ENCODE peak calls at places on chromosomes 6 and 20, in five cellular contexts. One of them, this sample, is unnamed.

GRCh38 chr6:55713411-55713810 is 134.4 kb upstream of the HMGCLL1 start:
- DNase-seq in HepG2: peak
- DNase-seq in K562: no peak
- DNase-seq in suprapubic skin: no peak
- DNase-seq in upper lobe of left lung: no peak
- DNase-seq in this sample: no peak

GRCh38 chr6:68634503-68635411 is at the start of gene ADGRB3:
- DNase-seq in suprapubic skin: peak
- DNase-seq in K562: peak
- DNase-seq in upper lobe of left lung: peak
- DNase-seq in HepG2: peak
- DNase-seq in this sample: peak

GRCh38 chr6:43986177-43986825 is 141.0 kb downstream of the MRPL14 start:
- DNase-seq in upper lobe of left lung: no peak
- DNase-seq in suprapubic skin: no peak
- DNase-seq in K562: peak
- DNase-seq in HepG2: no peak
- DNase-seq in this sample: no peak

GRCh38 chr6:33731751-33732282 is 14.9 kb downstream of the IP6K3 start:
- DNase-seq in HepG2: no peak
- DNase-seq in K562: no peak
- DNase-seq in suprapubic skin: no peak
- DNase-seq in upper lobe of left lung: no peak
- DNase-seq in this sample: no peak

GRCh38 chr6:112150363-112150762 is 63.0 kb downstream of the FAM229B start:
- DNase-seq in K562: no peak
- DNase-seq in suprapubic skin: no peak
- DNase-seq in HepG2: no peak
- DNase-seq in upper lobe of left lung: no peak
- DNase-seq in this sample: no peak

GRCh38 chr20:1503564-1504227 is 12.5 kb upstream of the SIRPB2 start:
- DNase-seq in K562: peak
- DNase-seq in HepG2: peak
- DNase-seq in suprapubic skin: no peak
- DNase-seq in upper lobe of left lung: peak
- DNase-seq in this sample: peak

GRCh38 chr20:33046412-33046811 is 7.3 kb upstream of the BPIFB3 start:
- DNase-seq in suprapubic skin: no peak
- DNase-seq in HepG2: no peak
- DNase-seq in upper lobe of left lung: no peak
- DNase-seq in K562: no peak
- DNase-seq in this sample: no peak

GRCh38 chr20:61803903-61804804 is 261.5 kb downstream of the TAF4 start:
- DNase-seq in HepG2: no peak
- DNase-seq in K562: no peak
- DNase-seq in upper lobe of left lung: no peak
- DNase-seq in suprapubic skin: no peak
- DNase-seq in this sample: no peak

GRCh38 chr6:111591901-111592461 is 13.7 kb downstream of the TRAF3IP2 start:
- DNase-seq in suprapubic skin: no peak
- DNase-seq in upper lobe of left lung: no peak
- DNase-seq in HepG2: no peak
- DNase-seq in K562: no peak
- DNase-seq in this sample: no peak

GRCh38 chr20:48923149-48923718 is 1.7 kb downstream of the ARFGEF2 start:
- DNase-seq in upper lobe of left lung: no peak
- DNase-seq in HepG2: peak
- DNase-seq in K562: no peak
- DNase-seq in suprapubic skin: no peak
- DNase-seq in this sample: no peak

GRCh38 chr6:55636406-55637102 is 57.6 kb upstream of the HMGCLL1 start:
- DNase-seq in suprapubic skin: no peak
- DNase-seq in K562: no peak
- DNase-seq in upper lobe of left lung: no peak
- DNase-seq in HepG2: no peak
- DNase-seq in this sample: no peak

GRCh38 chr6:26360451-26361416 is 4.3 kb upstream of the BTN3A2 start:
- DNase-seq in HepG2: no peak
- DNase-seq in K562: no peak
- DNase-seq in upper lobe of left lung: no peak
- DNase-seq in suprapubic skin: no peak
- DNase-seq in this sample: peak

GRCh38 chr6:34986845-34987246 is 97.8 kb downstream of the ANKS1A start:
- DNase-seq in upper lobe of left lung: peak
- DNase-seq in K562: peak
- DNase-seq in HepG2: peak
- DNase-seq in suprapubic skin: peak
- DNase-seq in this sample: peak

GRCh38 chr20:50425076-50425475 is 85.1 kb upstream of the PTPN1 start:
- DNase-seq in suprapubic skin: no peak
- DNase-seq in HepG2: peak
- DNase-seq in K562: peak
- DNase-seq in upper lobe of left lung: no peak
- DNase-seq in this sample: no peak

GRCh38 chr6:22432060-22432459 is 135.2 kb upstream of the PRL start:
- DNase-seq in suprapubic skin: no peak
- DNase-seq in upper lobe of left lung: no peak
- DNase-seq in HepG2: no peak
- DNase-seq in K562: no peak
- DNase-seq in this sample: no peak

GRCh38 chr6:162621246-162621645 is 106.3 kb downstream of the PRKN start:
- DNase-seq in HepG2: peak
- DNase-seq in K562: no peak
- DNase-seq in suprapubic skin: no peak
- DNase-seq in upper lobe of left lung: no peak
- DNase-seq in this sample: no peak

GRCh38 chr20:34717230-34718095 is 13.3 kb downstream of the TP53INP2 start:
- DNase-seq in suprapubic skin: no peak
- DNase-seq in K562: no peak
- DNase-seq in upper lobe of left lung: no peak
- DNase-seq in HepG2: peak
- DNase-seq in this sample: no peak

GRCh38 chr20:31760457-31761240 is 21.6 kb downstream of the TPX2 start:
- DNase-seq in upper lobe of left lung: no peak
- DNase-seq in HepG2: no peak
- DNase-seq in suprapubic skin: no peak
- DNase-seq in K562: no peak
- DNase-seq in this sample: no peak

GRCh38 chr6:44527191-44527960 is 139.9 kb downstream of the CDC5L start:
- DNase-seq in upper lobe of left lung: no peak
- DNase-seq in suprapubic skin: no peak
- DNase-seq in HepG2: no peak
- DNase-seq in K562: no peak
- DNase-seq in this sample: no peak

GRCh38 chr6:1524040-1524480 is 85.7 kb upstream of the FOXC1 start:
- DNase-seq in suprapubic skin: no peak
- DNase-seq in upper lobe of left lung: peak
- DNase-seq in K562: peak
- DNase-seq in HepG2: no peak
- DNase-seq in this sample: peak

GRCh38 chr6:166446567-166447065 is 63.9 kb upstream of the MPC1 start:
- DNase-seq in suprapubic skin: no peak
- DNase-seq in K562: no peak
- DNase-seq in HepG2: no peak
- DNase-seq in upper lobe of left lung: peak
- DNase-seq in this sample: no peak

GRCh38 chr6:51541847-51542246 is 545.6 kb downstream of the PKHD1 start:
- DNase-seq in HepG2: no peak
- DNase-seq in suprapubic skin: no peak
- DNase-seq in K562: no peak
- DNase-seq in upper lobe of left lung: no peak
- DNase-seq in this sample: no peak

GRCh38 chr20:58024241-58024721 is 204.2 kb downstream of the ANKRD60 start:
- DNase-seq in upper lobe of left lung: no peak
- DNase-seq in HepG2: no peak
- DNase-seq in suprapubic skin: no peak
- DNase-seq in K562: no peak
- DNase-seq in this sample: no peak

GRCh38 chr6:21299216-21299615 is 294.3 kb upstream of the SOX4 start:
- DNase-seq in upper lobe of left lung: no peak
- DNase-seq in K562: no peak
- DNase-seq in HepG2: no peak
- DNase-seq in suprapubic skin: no peak
- DNase-seq in this sample: no peak

GRCh38 chr6:158703840-158704822 is 54.3 kb downstream of the SYTL3 start:
- DNase-seq in upper lobe of left lung: peak
- DNase-seq in HepG2: peak
- DNase-seq in K562: peak
- DNase-seq in suprapubic skin: peak
- DNase-seq in this sample: peak
- TF ChIP-seq EP300 in upper lobe of left lung: no peak
- TF ChIP-seq EP300 in HepG2: no peak
- TF ChIP-seq EP300 in K562: no peak
- TF ChIP-seq EP300 in suprapubic skin: no peak
- TF ChIP-seq EP300 in this sample: peak

DNA sequence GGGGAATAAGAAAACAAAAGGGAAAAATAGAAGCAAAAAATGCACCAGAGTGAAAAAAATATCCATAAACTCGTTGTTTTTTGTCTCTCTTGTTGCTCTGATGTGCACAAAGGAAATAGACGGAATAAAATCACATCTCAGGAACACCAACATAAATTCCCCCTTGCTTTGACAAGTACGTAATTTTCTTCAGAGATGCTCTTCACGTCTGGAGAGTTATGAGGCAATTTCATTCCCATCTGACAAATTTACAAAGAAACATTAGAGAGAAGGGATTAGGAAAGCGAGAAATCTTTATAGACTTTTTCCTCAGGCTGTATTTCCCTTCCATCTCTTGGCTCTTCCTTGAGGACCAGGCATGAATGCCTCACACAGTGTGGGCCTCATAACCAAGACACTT is 250.1 kb upstream of the ZFP64 start:
- DNase-seq in K562: no peak
- DNase-seq in HepG2: no peak
- DNase-seq in suprapubic skin: no peak
- DNase-seq in upper lobe of left lung: no peak
- DNase-seq in this sample: no peak
- TF ChIP-seq EP300 in K562: no peak
- TF ChIP-seq EP300 in HepG2: no peak
- TF ChIP-seq EP300 in suprapubic skin: no peak
- TF ChIP-seq EP300 in upper lobe of left lung: no peak
- TF ChIP-seq EP300 in this sample: no peak

GRCh38 chr20:8788275-8788674 is 280.6 kb upstream of the PLCB4 start:
- DNase-seq in HepG2: no peak
- DNase-seq in K562: no peak
- DNase-seq in upper lobe of left lung: no peak
- DNase-seq in suprapubic skin: no peak
- DNase-seq in this sample: no peak
- TF ChIP-seq EP300 in HepG2: no peak
- TF ChIP-seq EP300 in K562: no peak
- TF ChIP-seq EP300 in upper lobe of left lung: no peak
- TF ChIP-seq EP300 in suprapubic skin: no peak
- TF ChIP-seq EP300 in this sample: no peak

GRCh38 chr6:29552512-29553051 is 7.0 kb downstream of the UBD start:
- DNase-seq in upper lobe of left lung: no peak
- DNase-seq in HepG2: no peak
- DNase-seq in suprapubic skin: no peak
- DNase-seq in K562: peak
- DNase-seq in this sample: no peak
- TF ChIP-seq EP300 in upper lobe of left lung: no peak
- TF ChIP-seq EP300 in HepG2: no peak
- TF ChIP-seq EP300 in suprapubic skin: no peak
- TF ChIP-seq EP300 in K562: no peak
- TF ChIP-seq EP300 in this sample: no peak

GRCh38 chr6:156933201-156934053 is 156.2 kb downstream of the ARID1B start:
- DNase-seq in upper lobe of left lung: peak
- DNase-seq in suprapubic skin: no peak
- DNase-seq in K562: no peak
- DNase-seq in HepG2: peak
- DNase-seq in this sample: peak
- TF ChIP-seq EP300 in upper lobe of left lung: no peak
- TF ChIP-seq EP300 in suprapubic skin: no peak
- TF ChIP-seq EP300 in K562: no peak
- TF ChIP-seq EP300 in HepG2: no peak
- TF ChIP-seq EP300 in this sample: no peak

GRCh38 chr6:6884193-6884627 is 223.6 kb upstream of the RREB1 start:
- DNase-seq in HepG2: no peak
- DNase-seq in suprapubic skin: no peak
- DNase-seq in K562: no peak
- DNase-seq in upper lobe of left lung: peak
- DNase-seq in this sample: no peak
- TF ChIP-seq EP300 in HepG2: no peak
- TF ChIP-seq EP300 in suprapubic skin: no peak
- TF ChIP-seq EP300 in K562: no peak
- TF ChIP-seq EP300 in upper lobe of left lung: no peak
- TF ChIP-seq EP300 in this sample: no peak

GRCh38 chr6:76837564-76837963 is 625.7 kb downstream of the HTR1B start:
- DNase-seq in upper lobe of left lung: no peak
- DNase-seq in K562: no peak
- DNase-seq in HepG2: no peak
- DNase-seq in suprapubic skin: no peak
- DNase-seq in this sample: no peak

GRCh38 chr6:76840025-76840745 is 623.1 kb downstream of the HTR1B start:
- DNase-seq in K562: no peak
- DNase-seq in HepG2: no peak
- DNase-seq in suprapubic skin: no peak
- DNase-seq in upper lobe of left lung: no peak
- DNase-seq in this sample: no peak

GRCh38 chr6:76843376-76843775 is 619.9 kb downstream of the HTR1B start:
- DNase-seq in HepG2: no peak
- DNase-seq in K562: no peak
- DNase-seq in upper lobe of left lung: no peak
- DNase-seq in suprapubic skin: no peak
- DNase-seq in this sample: no peak

GRCh38 chr6:76839505-76839904 is 623.8 kb downstream of the HTR1B start:
- DNase-seq in suprapubic skin: no peak
- DNase-seq in HepG2: no peak
- DNase-seq in K562: no peak
- DNase-seq in upper lobe of left lung: no peak
- DNase-seq in this sample: no peak

DNA sequence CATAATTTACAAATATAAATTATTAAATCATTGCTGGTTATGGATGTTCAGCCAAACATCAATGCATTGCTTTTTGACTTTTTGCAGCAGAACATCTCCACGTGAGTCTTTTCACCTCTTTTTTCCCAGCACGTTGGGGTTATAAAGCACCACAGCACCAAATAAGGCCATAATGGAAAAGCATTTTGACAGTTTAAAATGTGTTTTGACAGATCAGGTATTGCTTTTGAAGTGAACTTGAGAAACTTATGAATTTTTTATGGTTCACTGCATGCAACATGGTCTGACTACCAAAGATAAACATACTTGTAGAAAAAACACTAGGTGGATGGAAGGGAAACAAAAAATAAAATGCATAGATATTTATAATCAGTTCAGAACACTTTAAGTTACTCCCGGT is 622.4 kb downstream of the HTR1B start:
- DNase-seq in HepG2: no peak
- DNase-seq in upper lobe of left lung: no peak
- DNase-seq in suprapubic skin: no peak
- DNase-seq in K562: no peak
- DNase-seq in this sample: no peak
- TF ChIP-seq EP300 in HepG2: no peak
- TF ChIP-seq EP300 in upper lobe of left lung: no peak
- TF ChIP-seq EP300 in suprapubic skin: no peak
- TF ChIP-seq EP300 in K562: no peak
- TF ChIP-seq EP300 in this sample: no peak

This sample was measured in transverse colon.